ENCODE peak calls at places on chromosomes 11 and 22, in nine cellular contexts. S, Z, V, F, H, G, D, Q and R are unnamed samples.

GRCh38 chr11:116913000-116913399 is 75.6 kb upstream of the APOA1 start:
- DNase-seq in V (no peak), H (no peak), G (no peak), F (peak), Z (no peak), Q (no peak), D (no peak), S (no peak), R (no peak)

GRCh38 chr11:108593214-108593909 is at the start of gene EXPH5:
- DNase-seq in F (peak), H (peak), S (peak), G (peak), Z (peak), Q (peak), V (peak), D (peak), R (peak)

GRCh38 chr11:131042041-131042390 is 125.7 kb upstream of the SNX19 start:
- DNase-seq in Q (no peak), Z (no peak), H (no peak), G (no peak), D (no peak), V (no peak), F (peak), S (no peak), R (no peak)

GRCh38 chr11:111963786-111964385 is 26.7 kb downstream of the DIXDC1 start:
- DNase-seq in D (no peak), Z (no peak), F (no peak), S (no peak), V (no peak), Q (no peak), H (no peak), G (no peak), R (peak)

GRCh38 chr11:133821776-133822175 is 23.5 kb downstream of the SPATA19 start:
- DNase-seq in F (peak), Q (peak), D (no peak), S (peak), G (peak), H (peak), Z (no peak), V (peak), R (peak)

GRCh38 chr11:1303196-1303821 is 6.1 kb downstream of the TOLLIP start:
- DNase-seq in G (no peak), H (peak), D (no peak), V (peak), F (peak), S (no peak), Q (peak), Z (no peak), R (no peak)

GRCh38 chr11:128716661-128717210 is 22.9 kb downstream of the FLI1 start:
- DNase-seq in S (no peak), F (peak), D (no peak), Z (no peak), G (no peak), V (no peak), H (no peak), Q (no peak), R (no peak)

GRCh38 chr11:117180020-117180419 is 1.5 kb downstream of the SIDT2 start:
- DNase-seq in V (no peak), S (no peak), G (no peak), D (no peak), Q (no peak), H (peak), F (no peak), Z (no peak), R (no peak)

GRCh38 chr22:37165066-37165465 is 15.3 kb upstream of the IL2RB start:
- DNase-seq in H (no peak), G (no peak), D (no peak), Z (no peak), F (no peak), S (no peak), V (no peak), Q (no peak), R (no peak)

GRCh38 chr11:62851807-62852522 is 12.6 kb upstream of the WDR74 start:
- DNase-seq in S (no peak), F (no peak), Z (no peak), Q (no peak), V (no peak), G (no peak), D (no peak), H (no peak), R (no peak)

GRCh38 chr11:119671048-119671447 is 58.0 kb downstream of the NECTIN1 start:
- DNase-seq in Q (no peak), S (peak), D (no peak), H (no peak), V (no peak), G (no peak), F (peak), Z (no peak), R (no peak)

GRCh38 chr11:100876826-100877545 is 189.9 kb downstream of the ARHGAP42 start:
- DNase-seq in F (peak), Q (no peak), G (peak), S (no peak), V (no peak), H (no peak), D (no peak), Z (no peak), R (no peak)

GRCh38 chr11:75475767-75476650 is 43.0 kb upstream of the KLHL35 start:
- DNase-seq in V (no peak), S (peak), G (no peak), Z (peak), F (peak), D (no peak), H (peak), Q (no peak), R (no peak)